ENCODE peak calls at places on chromosome X, in ten cellular contexts. X is breast epithelium, D is suprapubic skin, O is GM12891, Q is endothelial cell of umbilical vein, F is upper lobe of left lung, E is transverse colon, W is K562, J is GM12892, V is stomach. M is an unnamed sample.

GRCh38 chrX:14363719-14364118 is 165.6 kb upstream of the GLRA2 start:
- DNase-seq in X (no peak), D (no peak), O (no peak), Q (no peak), F (no peak), E (no peak), W (no peak), J (no peak), V (no peak), M (no peak)

GRCh38 chrX:49162620-49163019 is at the start of gene MAGIX:
- DNase-seq in X (no peak), D (no peak), O (no peak), Q (no peak), F (peak; percentile 89), E (no peak), W (peak; percentile 16), J (no peak), V (peak; percentile 71), M (peak; percentile 78)

GRCh38 chrX:129723511-129723910 is 15.3 kb upstream of the XPNPEP2 start:
- DNase-seq in X (no peak), D (no peak), O (no peak), Q (peak; percentile 30), F (no peak), E (no peak), W (no peak), J (no peak), V (no peak), M (no peak)

GRCh38 chrX:10482708-10483107 is 137.7 kb downstream of the MID1 start:
- DNase-seq in X (no peak), D (no peak), O (no peak), Q (no peak), F (no peak), E (no peak), W (no peak), J (no peak), V (no peak), M (no peak)

GRCh38 chrX:45200741-45201234 is at the start of gene DIPK2B:
- DNase-seq in X (no peak), D (no peak), O (no peak), Q (peak; percentile 79), F (peak; percentile 41), E (no peak), W (no peak), J (no peak), V (no peak), M (no peak)

GRCh38 chrX:1524874-1525582 is 12.0 kb downstream of the P2RY8 start:
- DNase-seq in X (no peak), D (peak; percentile 15), O (no peak), Q (no peak), F (no peak), E (no peak), W (no peak), J (no peak), V (no peak), M (no peak)

GRCh38 chrX:154967603-154968002 is 54.9 kb downstream of the F8 start:
- DNase-seq in X (no peak), D (no peak), O (no peak), Q (peak; percentile 57), F (no peak), E (no peak), W (no peak), J (no peak), V (no peak), M (no peak)

GRCh38 chrX:22081475-22082092 is 49.5 kb downstream of the PHEX start:
- DNase-seq in X (no peak), D (no peak), O (no peak), Q (peak; percentile 46), F (no peak), E (peak; percentile 53), W (peak; percentile 41), J (no peak), V (peak; percentile 51), M (peak; percentile 81)

GRCh38 chrX:16745102-16745501 is 25.7 kb downstream of the SYAP1 start:
- DNase-seq in X (no peak), D (no peak), O (no peak), Q (no peak), F (no peak), E (no peak), W (no peak), J (no peak), V (no peak), M (no peak)

GRCh38 chrX:16737024-16737423 is 17.6 kb downstream of the SYAP1 start:
- DNase-seq in X (no peak), D (no peak), O (no peak), Q (no peak), F (no peak), E (no peak), W (no peak), J (no peak), V (no peak), M (no peak)

GRCh38 chrX:16743604-16744325 is 24.4 kb downstream of the SYAP1 start:
- DNase-seq in X (no peak), D (no peak), O (no peak), Q (no peak), F (no peak), E (no peak), W (no peak), J (no peak), V (no peak), M (no peak)

DNA sequence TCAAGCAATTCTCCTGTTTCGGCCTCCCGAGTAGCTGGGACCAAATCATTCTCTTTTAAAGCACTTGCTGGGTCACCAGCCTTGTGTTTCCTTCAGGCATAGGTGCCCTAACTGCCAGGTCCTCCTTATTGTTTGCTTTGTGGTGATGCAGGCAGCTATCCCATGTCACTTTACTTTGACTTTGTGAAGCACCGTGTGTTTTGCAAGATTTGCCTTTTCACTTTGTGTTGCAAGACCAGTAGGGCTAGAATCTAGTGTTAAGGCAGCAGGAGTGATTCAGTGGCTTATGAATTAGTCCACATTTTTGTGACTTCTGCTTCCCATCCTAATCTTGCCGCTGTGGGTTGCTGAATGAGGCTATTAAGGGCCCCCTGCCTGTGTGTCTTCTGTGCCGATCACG is 20.2 kb downstream of the SYAP1 start:
- DNase-seq in X (no peak), D (no peak), O (no peak), Q (no peak), F (no peak), E (no peak), W (no peak), J (no peak), V (no peak), M (no peak)
- TF ChIP-seq POLR2AphosphoS5 in X (no peak), D (no peak), O (no peak), Q (no peak), F (no peak), E (no peak), W (no peak), J (no peak), V (no peak), M (no peak)

DNA sequence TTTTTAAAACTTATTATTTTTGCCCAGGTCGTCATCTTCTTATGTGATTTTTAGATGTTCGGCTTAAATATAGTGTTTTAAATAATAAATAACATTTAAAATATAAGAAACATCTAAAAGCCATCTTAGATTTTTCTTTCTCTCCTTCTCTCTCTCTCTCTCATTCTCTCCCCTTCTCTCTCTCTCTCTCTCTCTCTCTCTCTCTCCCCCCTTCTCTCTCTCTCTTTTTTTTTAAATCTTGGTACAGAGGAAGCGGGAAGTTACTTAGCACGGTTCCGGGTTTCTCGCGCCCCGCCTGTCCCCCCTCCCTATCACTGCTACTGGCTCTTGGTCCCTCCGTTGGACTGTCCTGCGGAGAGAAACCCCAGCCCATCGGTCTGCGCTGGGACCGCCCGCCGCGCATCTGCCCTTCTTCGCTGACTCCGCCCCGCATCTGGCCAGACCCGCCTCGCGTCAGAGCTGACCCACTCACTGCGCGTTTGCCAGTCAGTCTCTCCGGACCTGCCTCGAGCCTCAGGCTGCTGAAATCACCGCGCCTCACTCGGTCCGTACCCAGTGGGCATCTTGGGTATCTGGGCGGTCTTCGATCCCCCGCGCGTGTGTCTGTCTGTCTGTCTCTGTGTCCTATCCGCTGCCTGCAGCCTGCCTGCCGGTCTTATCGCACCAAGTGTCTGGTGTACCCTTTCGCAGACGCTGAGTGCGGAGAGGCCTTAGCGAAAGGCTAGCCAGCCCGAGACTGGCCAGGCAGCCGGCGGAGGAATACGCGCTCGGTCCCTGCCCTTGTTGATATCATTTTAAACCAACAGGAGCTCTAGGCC is at the start of gene PABPC5:
- DNase-seq in X (peak; percentile 47), D (peak; percentile 80), O (no peak), Q (peak; percentile 9), F (peak; percentile 90), E (peak; percentile 57), W (no peak), J (no peak), V (peak; percentile 34), M (peak; percentile 81)
- TF ChIP-seq POLR2AphosphoS5 in X (peak; percentile 62), D (no peak), O (no peak), Q (no peak), F (peak; percentile 68), E (peak; percentile 84), W (no peak), J (no peak), V (peak; percentile 83), M (peak; percentile 93)

DNA sequence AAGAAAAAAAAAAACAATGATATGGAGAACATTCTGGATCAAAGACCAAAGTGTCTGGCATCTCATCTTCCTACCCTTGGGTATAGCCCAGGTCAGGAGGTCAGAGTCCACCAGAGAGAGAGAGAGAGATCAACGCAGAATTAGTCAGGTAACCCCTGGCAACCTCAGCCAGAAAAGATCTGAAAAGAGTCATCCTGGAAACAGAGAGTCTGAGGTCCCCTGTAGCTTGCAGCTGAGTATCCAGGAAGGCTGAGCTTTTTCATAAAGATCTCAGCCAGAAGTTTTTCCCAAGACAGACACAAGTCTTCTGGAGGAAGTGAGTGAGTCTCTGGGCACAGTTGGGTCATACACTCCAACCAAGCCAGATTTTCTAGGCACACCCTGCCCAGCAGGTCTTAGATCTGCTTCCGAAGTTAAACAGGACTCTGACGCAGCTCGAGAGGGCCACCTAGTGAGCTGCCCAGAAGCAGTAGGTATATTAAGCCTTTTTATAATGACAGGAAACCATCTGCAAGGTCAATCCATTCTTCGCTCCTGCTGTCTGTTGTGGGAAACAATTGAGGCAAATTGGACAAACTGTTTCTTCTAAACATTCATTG is 35.7 kb downstream of the ACE2 start:
- DNase-seq in X (peak; percentile 66), D (peak; percentile 62), O (no peak), Q (peak; percentile 87), F (no peak), E (peak; percentile 69), W (peak; percentile 23), J (no peak), V (peak; percentile 76), M (no peak)
- TF ChIP-seq POLR2AphosphoS5 in X (no peak), D (no peak), O (no peak), Q (peak; percentile 27), F (peak; percentile 22), E (no peak), W (no peak), J (no peak), V (no peak), M (no peak)

GRCh38 chrX:31371956-31372355 is 300.1 kb upstream of the FTHL17 start:
- DNase-seq in X (no peak), D (no peak), O (no peak), Q (no peak), F (no peak), E (no peak), W (peak; percentile 9), J (no peak), V (no peak), M (no peak)

GRCh38 chrX:31374786-31375185 is 302.9 kb upstream of the FTHL17 start:
- DNase-seq in X (no peak), D (no peak), O (no peak), Q (no peak), F (no peak), E (no peak), W (no peak), J (no peak), V (no peak), M (no peak)

DNA sequence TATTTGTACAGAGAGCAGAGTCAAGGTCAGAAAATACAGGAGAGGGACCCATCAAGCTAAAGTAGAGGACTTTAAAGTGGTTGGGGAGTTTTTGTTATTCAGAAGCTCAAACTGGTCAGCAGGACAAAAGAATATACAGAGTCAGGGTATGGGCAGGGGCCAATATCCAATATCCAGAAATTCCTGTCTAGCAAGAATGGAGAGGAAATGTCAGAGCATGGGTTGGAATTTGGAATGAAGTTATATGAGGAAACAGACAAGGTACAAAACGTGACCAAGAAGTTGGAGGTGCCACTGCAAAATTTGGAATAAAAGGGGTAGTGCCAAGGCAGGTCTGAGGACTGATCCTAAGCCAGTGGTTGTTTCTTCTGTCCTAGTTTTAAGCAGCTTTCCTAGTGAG is 304.6 kb upstream of the FTHL17 start:
- DNase-seq in X (peak; percentile 22), D (no peak), O (no peak), Q (no peak), F (no peak), E (no peak), W (no peak), J (no peak), V (no peak), M (no peak)
- TF ChIP-seq POLR2AphosphoS5 in X (no peak), D (no peak), O (no peak), Q (no peak), F (no peak), E (no peak), W (no peak), J (no peak), V (no peak), M (no peak)